ENCODE peak calls at places on chromosomes 4 and X, in seven cellular contexts. X, M, U, A, Q, T and V are unnamed samples.

GRCh38 chr4:96833831-96834230 is 993.9 kb downstream of the PDHA2 start:
- DNase-seq in Q (no peak), A (no peak), M (no peak), T (no peak), U (no peak), X (no peak), V (no peak)

GRCh38 chr4:9924750-9925149 is 96.5 kb downstream of the SLC2A9 start:
- DNase-seq in A (no peak), U (no peak), X (no peak), M (no peak), T (no peak), Q (no peak), V (no peak)

GRCh38 chr4:77022581-77023133 is 53.1 kb downstream of the CCNI start:
- DNase-seq in Q (no peak), A (peak; percentile 39), X (no peak), M (no peak), U (no peak), T (no peak), V (no peak)

GRCh38 chrX:155027509-155028066 is 944 bp downstream of the FUNDC2 start:
- DNase-seq in X (no peak), U (no peak), M (no peak), A (peak; percentile 39), Q (peak; percentile 62), T (no peak), V (no peak)

GRCh38 chr4:123631699-123632098 is 235.1 kb downstream of the SPRY1 start:
- DNase-seq in Q (no peak), T (no peak), M (no peak), A (no peak), X (no peak), U (no peak), V (no peak)

GRCh38 chrX:103687696-103688191 is 1.2 kb upstream of the MORF4L2 start:
- DNase-seq in M (peak; percentile 82), T (peak; percentile 34), X (no peak), U (peak; percentile 51), A (peak; percentile 56), Q (peak; percentile 86), V (peak; percentile 46)

GRCh38 chr4:6148506-6149205 is 51.7 kb downstream of the JAKMIP1 start:
- DNase-seq in U (no peak), Q (no peak), A (no peak), M (no peak), T (no peak), X (no peak), V (no peak)

GRCh38 chrX:17655232-17656034 is 81.9 kb upstream of the SCML1 start:
- DNase-seq in T (no peak), X (no peak), Q (no peak), A (no peak), U (no peak), M (peak; percentile 4), V (no peak)

GRCh38 chrX:149630681-149631292 is 805 bp downstream of the TMEM185A start:
- DNase-seq in Q (peak; percentile 6), X (no peak), M (peak; percentile 35), A (peak; percentile 33), T (no peak), U (no peak), V (no peak)

GRCh38 chr4:110154586-110154985 is 43.8 kb downstream of the ELOVL6 start:
- DNase-seq in A (no peak), M (no peak), Q (no peak), U (no peak), T (no peak), X (no peak), V (no peak)

GRCh38 chrX:150018931-150019331 is 80.6 kb upstream of the EOLA2 start:
- DNase-seq in X (no peak), M (no peak), A (no peak), Q (no peak), T (no peak), U (no peak), V (no peak)

GRCh38 chrX:43618376-43619205 is 37.5 kb upstream of the MAOA start:
- DNase-seq in A (no peak), X (no peak), U (no peak), T (no peak), M (no peak), Q (peak; percentile 35), V (no peak)

GRCh38 chrX:75547783-75548182 is 24.9 kb upstream of the ZDHHC15 start:
- DNase-seq in T (no peak), X (no peak), U (no peak), A (no peak), M (peak; percentile 0), Q (no peak), V (no peak)

GRCh38 chr4:73520821-73521220 is 39.3 kb downstream of the AFM start:
- DNase-seq in X (no peak), T (no peak), A (no peak), U (no peak), Q (peak; percentile 93), M (no peak), V (no peak)

GRCh38 chrX:41723821-41724220 is at the start of gene GPR82:
- DNase-seq in X (no peak), T (no peak), U (no peak), M (no peak), Q (no peak), A (no peak), V (no peak)

GRCh38 chr4:127698789-127699200 is 31.4 kb upstream of the SLC25A31 start:
- DNase-seq in T (no peak), Q (no peak), U (no peak), M (peak; percentile 24), A (peak; percentile 36), X (no peak), V (no peak)

GRCh38 chr4:86544313-86544966 is 49.7 kb upstream of the PTPN13 start:
- DNase-seq in U (no peak), M (no peak), T (no peak), A (no peak), X (no peak), Q (no peak), V (no peak)

GRCh38 chr4:168765726-168766125 is 244.3 kb downstream of the CBR4 start:
- DNase-seq in U (no peak), A (no peak), T (no peak), Q (no peak), M (no peak), X (no peak), V (no peak)

GRCh38 chrX:53681661-53682060 is 4.9 kb downstream of the HUWE1 start:
- DNase-seq in A (no peak), T (no peak), X (no peak), Q (no peak), M (no peak), U (no peak), V (no peak)